ENCODE peak calls at places on chromosome 3, in eight cellular contexts. J is breast epithelium; K is cardiac muscle cell; C is LoVo; P is EH; M is activated CD8-positive, alpha-beta memory T cell treated with anti-CD3 and anti-CD28 coated beads, Interleukin-2, amount 50 U/mL, for 48 hours; D is HEK293T; T is activated naive CD8-positive, alpha-beta T cell treated with anti-CD3 and anti-CD28 coated beads, Interleukin-2, amount 50 U/mL, for 24 hours. A is an unnamed sample.

GRCh38 chr3:171156455-171157005 is 130.0 kb upstream of the SLC2A2 start:
- DNase-seq in C (peak), P (peak), T (no peak), J (no peak), D (no peak), M (no peak), K (no peak), A (no peak)

GRCh38 chr3:114542359-114542758 is 248.5 kb downstream of the TIGIT start:
- DNase-seq in D (no peak), J (no peak), T (no peak), K (no peak), M (no peak), C (no peak), P (no peak), A (no peak)

GRCh38 chr3:152364237-152364636 is 95.5 kb downstream of the MBNL1 start:
- DNase-seq in C (no peak), T (no peak), M (no peak), D (no peak), J (no peak), K (no peak), P (no peak), A (no peak)

GRCh38 chr3:147620906-147621305 is 211.7 kb downstream of the ZIC1 start:
- DNase-seq in J (no peak), K (no peak), M (no peak), T (no peak), D (no peak), P (peak), C (no peak), A (no peak)

GRCh38 chr3:36591959-36592358 is 172.4 kb downstream of the DCLK3 start:
- DNase-seq in K (no peak), D (no peak), M (no peak), J (no peak), P (peak), C (no peak), T (no peak), A (no peak)

GRCh38 chr3:10447110-10447509 is 58.3 kb downstream of the ATP2B2 start:
- DNase-seq in P (no peak), K (no peak), M (no peak), J (no peak), C (no peak), D (no peak), T (no peak), A (no peak)

GRCh38 chr3:124964432-124964831 is 29.9 kb upstream of the MUC13 start:
- DNase-seq in C (no peak), M (no peak), T (no peak), K (no peak), P (peak), D (no peak), J (no peak), A (no peak)

GRCh38 chr3:126571078-126571477 is 12.3 kb upstream of the C3orf22 start:
- DNase-seq in M (no peak), D (no peak), T (no peak), P (no peak), K (no peak), C (no peak), J (no peak), A (no peak)

GRCh38 chr3:30078736-30079135 is 527.7 kb upstream of the TGFBR2 start:
- DNase-seq in P (no peak), D (no peak), C (no peak), K (no peak), T (no peak), J (no peak), M (no peak), A (no peak)

GRCh38 chr3:152300029-152300764 is 31.5 kb downstream of the MBNL1 start:
- DNase-seq in M (no peak), D (no peak), K (no peak), T (no peak), P (no peak), J (no peak), C (no peak), A (no peak)

GRCh38 chr3:124325248-124325647 is 333.3 kb upstream of the ROPN1 start:
- DNase-seq in K (no peak), C (no peak), D (no peak), T (no peak), M (no peak), P (no peak), J (no peak), A (no peak)

GRCh38 chr3:4993276-4994143 is 14.3 kb downstream of the BHLHE40 start:
- DNase-seq in K (no peak), C (no peak), T (no peak), J (peak), M (peak), D (no peak), P (no peak), A (no peak)

GRCh38 chr3:25455316-25456232 is 27.5 kb downstream of the RARB start:
- DNase-seq in D (peak), C (no peak), M (no peak), K (no peak), J (no peak), P (peak), T (no peak), A (no peak)

GRCh38 chr3:73766599-73767378 is 142.0 kb upstream of the PDZRN3 start:
- DNase-seq in J (peak), M (no peak), C (no peak), K (no peak), P (peak), T (no peak), D (no peak), A (no peak)

GRCh38 chr3:149579838-149580542 is 77.8 kb downstream of the WWTR1 start:
- DNase-seq in D (no peak), J (no peak), P (peak), C (no peak), M (no peak), K (no peak), T (no peak), A (no peak)

GRCh38 chr3:74443102-74443501 is 171.4 kb downstream of the CNTN3 start:
- DNase-seq in J (no peak), P (peak), M (no peak), C (no peak), K (no peak), T (no peak), D (no peak), A (no peak)

GRCh38 chr3:98778852-98779379 is 15.8 kb downstream of the ST3GAL6 start:
- DNase-seq in D (no peak), M (no peak), K (no peak), J (no peak), C (no peak), T (no peak), P (peak), A (no peak)

GRCh38 chr3:13884851-13885703 is 5.2 kb upstream of the WNT7A start:
- DNase-seq in P (peak), C (peak), M (peak), T (peak), J (peak), D (peak), K (peak), A (no peak)

GRCh38 chr3:187746479-187747335 is 1.4 kb upstream of the BCL6 start:
- DNase-seq in J (peak), D (no peak), K (peak), C (no peak), T (no peak), M (no peak), P (peak), A (no peak)

A was measured in tibial nerve.